ENCODE peak calls at places on chromosomes 7 and 10, in seven cellular contexts. E, P, G, B, W, R and U are unnamed samples.

GRCh38 chr7:155166108-155166507 is 96.0 kb downstream of the HTR5A start:
- DNase-seq in G (no peak), B (no peak), P (no peak), W (no peak), E (no peak), R (no peak), U (no peak)

GRCh38 chr7:101743241-101743994 is 74.0 kb upstream of the CUX1 start:
- DNase-seq in E (peak), W (peak), G (peak), P (peak), B (peak), R (peak), U (peak)

GRCh38 chr7:128005117-128005516 is 26.1 kb downstream of the LRRC4 start:
- DNase-seq in E (no peak), B (no peak), G (no peak), R (no peak), P (no peak), W (no peak), U (no peak)

GRCh38 chr7:98078197-98078870 is 28.3 kb upstream of the LMTK2 start:
- DNase-seq in E (no peak), P (no peak), R (no peak), W (no peak), G (no peak), B (no peak), U (no peak)

GRCh38 chr7:468681-469590 is 50.7 kb downstream of the PDGFA start:
- DNase-seq in B (no peak), R (no peak), G (no peak), W (peak), P (peak), E (no peak), U (no peak)

GRCh38 chr7:1640376-1641172 is 29.5 kb upstream of the ELFN1 start:
- DNase-seq in P (no peak), G (no peak), E (peak), B (no peak), W (no peak), R (no peak), U (no peak)

GRCh38 chr7:99679400-99680191 is at the start of gene CYP3A5:
- DNase-seq in P (no peak), B (no peak), G (no peak), E (no peak), W (peak), R (no peak), U (no peak)

GRCh38 chr10:62492012-62492869 is 118.1 kb downstream of the ZNF365 start:
- DNase-seq in W (peak), G (peak), R (no peak), B (no peak), P (peak), E (no peak), U (peak)

GRCh38 chr7:153152786-153153185 is 393.2 kb downstream of the ACTR3B start:
- DNase-seq in G (no peak), B (no peak), W (no peak), R (peak), P (no peak), E (no peak), U (no peak)

GRCh38 chr10:61642692-61643091 is 20.0 kb upstream of the CABCOCO1 start:
- DNase-seq in E (no peak), G (no peak), P (peak), B (no peak), R (no peak), W (no peak), U (no peak)

GRCh38 chr10:71765176-71765906 is 8.0 kb downstream of the VSIR start:
- DNase-seq in R (peak), W (no peak), P (peak), E (no peak), G (no peak), B (no peak), U (no peak)

GRCh38 chr7:1197997-1198632 is 34.6 kb upstream of the UNCX start:
- DNase-seq in W (peak), R (peak), B (no peak), P (peak), G (no peak), E (no peak), U (no peak)

GRCh38 chr7:142539901-142540300 is 209.4 kb upstream of the PRSS1 start:
- DNase-seq in P (peak), E (no peak), R (no peak), G (no peak), W (no peak), B (no peak), U (no peak)

GRCh38 chr10:117373848-117374505 is 1.3 kb downstream of the PDZD8 start:
- DNase-seq in R (no peak), W (peak), E (no peak), G (peak), P (peak), B (peak), U (peak)

GRCh38 chr10:45627412-45628048 is 45.0 kb downstream of the ZFAND4 start:
- DNase-seq in G (no peak), E (no peak), W (no peak), B (no peak), P (no peak), R (no peak), U (no peak)

GRCh38 chr7:17521437-17521836 is 223.0 kb downstream of the AHR start:
- DNase-seq in B (no peak), P (peak), G (no peak), R (no peak), W (peak), E (no peak), U (no peak)

GRCh38 chr10:42836771-42837468 is 54.3 kb downstream of the BMS1 start:
- DNase-seq in R (no peak), W (peak), P (peak), E (no peak), G (no peak), B (peak), U (no peak)

GRCh38 chr10:76675951-76676587 is 961.5 kb downstream of the KCNMA1 start:
- DNase-seq in R (no peak), W (no peak), E (no peak), P (no peak), B (no peak), G (no peak), U (no peak)

GRCh38 chr10:125555267-125555666 is 127.7 kb downstream of the TEX36 start:
- DNase-seq in G (no peak), W (no peak), R (no peak), B (no peak), P (no peak), E (no peak), U (no peak)
- H4K8ac ChIP-seq in G (no peak), W (no peak), R (no peak), B (no peak), P (no peak), E (no peak), U (no peak)

GRCh38 chr10:99808285-99808684 is 25.8 kb downstream of the ABCC2 start:
- DNase-seq in B (no peak), G (no peak), R (no peak), P (no peak), E (no peak), W (no peak), U (no peak)

GRCh38 chr10:99805190-99805589 is 22.8 kb downstream of the ABCC2 start:
- DNase-seq in W (no peak), G (no peak), E (no peak), R (no peak), B (no peak), P (no peak), U (no peak)

GRCh38 chr10:99809931-99810615 is 27.6 kb downstream of the ABCC2 start:
- DNase-seq in G (no peak), R (no peak), E (no peak), W (peak), B (no peak), P (peak), U (no peak)

GRCh38 chr10:99809481-99809880 is 27.0 kb downstream of the ABCC2 start:
- DNase-seq in B (no peak), G (no peak), E (no peak), P (no peak), W (no peak), R (no peak), U (no peak)

GRCh38 chr10:99807786-99808185 is 25.3 kb downstream of the ABCC2 start:
- DNase-seq in P (no peak), W (no peak), B (no peak), R (no peak), E (no peak), G (no peak), U (no peak)
- H2BK120ac ChIP-seq in P (no peak), W (no peak), B (no peak), R (no peak), E (no peak), G (no peak), U (no peak)

GRCh38 chr10:15311885-15312280 is 59.2 kb downstream of the FAM171A1 start:
- DNase-seq in G (no peak), E (no peak), R (no peak), P (no peak), B (no peak), W (no peak), U (no peak)

GRCh38 chr10:15313034-15313433 is 58.1 kb downstream of the FAM171A1 start:
- DNase-seq in P (no peak), R (no peak), B (no peak), E (no peak), G (no peak), W (peak), U (no peak)

GRCh38 chr10:15311249-15311884 is 59.7 kb downstream of the FAM171A1 start:
- DNase-seq in W (no peak), E (no peak), P (no peak), G (no peak), B (no peak), R (no peak), U (no peak)

GRCh38 chr10:15309221-15309620 is 61.9 kb downstream of the FAM171A1 start:
- DNase-seq in P (no peak), G (no peak), W (no peak), R (no peak), B (no peak), E (no peak), U (no peak)

DNA sequence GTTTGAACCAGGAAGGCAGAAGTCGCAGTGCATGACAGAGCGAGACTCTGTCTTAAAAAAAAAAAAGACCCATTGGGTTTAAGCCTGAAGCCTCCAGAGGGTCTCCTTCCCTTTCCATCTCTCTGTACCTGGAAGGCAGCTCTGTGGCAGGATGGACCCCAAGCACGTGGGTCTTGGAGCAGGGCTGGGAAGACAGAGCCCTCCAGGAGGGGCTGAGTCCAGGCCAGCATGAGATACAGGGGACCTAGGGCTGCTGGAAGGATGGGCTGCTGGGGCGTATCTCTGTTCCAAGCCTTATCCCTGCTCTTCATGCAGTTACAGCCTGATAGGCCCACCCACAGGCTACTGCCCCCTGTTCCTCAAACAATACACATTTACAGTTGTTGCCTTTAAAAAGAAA is 60.3 kb downstream of the FAM171A1 start:
- DNase-seq in W (no peak), B (no peak), P (no peak), R (no peak), G (no peak), E (no peak), U (no peak)
- H4K8ac ChIP-seq in W (no peak), B (no peak), P (no peak), R (no peak), G (no peak), E (no peak), U (no peak)

DNA sequence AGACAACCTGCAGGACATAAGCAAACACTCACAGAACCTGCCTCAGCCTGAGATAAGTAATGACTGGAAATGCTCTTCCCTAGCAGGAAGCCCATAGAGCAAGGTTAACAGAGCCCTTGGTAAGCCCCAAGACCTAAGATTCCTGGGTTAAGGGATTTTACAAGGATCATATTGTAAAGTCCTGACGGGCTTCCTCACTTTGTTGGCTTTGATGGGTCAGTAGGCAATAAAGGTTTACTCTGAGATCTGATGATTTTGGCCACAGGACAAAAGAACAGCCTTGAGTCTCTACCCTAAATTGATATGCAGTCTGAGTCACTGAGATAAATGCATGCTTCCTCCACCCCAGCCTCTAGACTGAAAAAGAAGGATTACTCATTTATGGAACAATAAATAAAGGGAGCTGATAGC is 270.8 kb downstream of the HTR7 start:
- DNase-seq in E (no peak), B (no peak), G (no peak), W (peak), P (peak), R (no peak), U (no peak)
- H2BK120ac ChIP-seq in E (no peak), B (no peak), G (no peak), W (peak), P (no peak), R (no peak), U (no peak)

DNA sequence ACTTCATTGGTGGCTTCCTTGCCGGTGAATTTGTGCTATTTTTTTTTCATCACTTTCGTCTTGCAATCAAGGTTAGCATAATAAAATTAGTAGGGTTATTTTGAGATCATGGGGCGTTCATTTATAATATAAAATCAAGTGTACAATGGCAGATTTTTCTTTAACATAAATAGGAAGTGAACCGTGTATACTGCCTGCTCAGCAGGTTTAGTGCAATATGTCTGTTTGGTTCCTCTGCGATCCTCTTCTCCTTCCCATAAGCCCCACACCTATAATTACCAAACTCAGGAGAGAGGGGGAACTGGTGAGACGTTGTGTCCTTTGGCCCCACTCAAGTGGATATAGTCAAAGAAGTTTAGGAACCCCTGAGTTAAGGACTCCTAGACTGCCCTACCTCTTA is 41.7 kb downstream of the PYROXD2 start:
- DNase-seq in E (no peak), W (no peak), R (no peak), P (no peak), B (no peak), G (no peak), U (no peak)
- H4K8ac ChIP-seq in E (no peak), W (no peak), R (no peak), P (no peak), B (no peak), G (no peak), U (no peak)

GRCh38 chr7:157673573-157673972 is 336.8 kb downstream of the DNAJB6 start:
- DNase-seq in B (peak), R (no peak), P (no peak), G (no peak), W (no peak), E (peak), U (no peak)

GRCh38 chr7:157675427-157675930 is 338.7 kb downstream of the DNAJB6 start:
- DNase-seq in R (no peak), E (no peak), W (no peak), B (peak), P (no peak), G (no peak), U (no peak)

GRCh38 chr7:157674715-157675426 is 338.1 kb downstream of the DNAJB6 start:
- DNase-seq in W (no peak), B (peak), E (peak), P (no peak), G (no peak), R (no peak), U (no peak)

GRCh38 chr7:157676001-157676400 is 339.2 kb downstream of the DNAJB6 start:
- DNase-seq in G (no peak), W (no peak), E (peak), B (peak), P (no peak), R (no peak), U (no peak)

GRCh38 chr7:157674027-157674714 is 337.4 kb downstream of the DNAJB6 start:
- DNase-seq in G (no peak), B (peak), W (no peak), P (no peak), E (peak), R (no peak), U (no peak)
- H2BK120ac ChIP-seq in G (no peak), B (no peak), W (no peak), P (no peak), E (no peak), R (no peak), U (no peak)

DNA sequence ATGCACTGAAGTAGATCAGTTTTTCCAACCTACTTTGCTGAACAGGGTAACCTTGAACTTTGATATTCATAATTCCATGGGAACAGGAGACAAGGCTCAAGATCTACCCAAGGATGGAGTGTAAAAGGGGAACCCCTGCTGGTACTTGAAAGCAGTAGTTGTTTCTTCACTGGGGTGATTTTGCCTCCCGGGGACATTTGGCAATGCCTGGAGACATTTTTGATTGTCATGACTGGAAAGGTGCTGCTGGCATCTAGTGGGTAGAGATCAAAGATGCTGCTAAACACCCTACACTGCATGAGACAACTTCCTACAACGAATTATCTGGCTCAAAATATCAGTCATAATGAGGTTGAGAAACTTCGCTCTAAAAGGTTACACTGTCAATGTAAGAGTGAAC is 214.8 kb upstream of the CTBP2 start:
- DNase-seq in P (peak), E (no peak), R (no peak), G (peak), B (no peak), W (no peak), U (no peak)
- H4K8ac ChIP-seq in P (no peak), E (no peak), R (no peak), G (no peak), B (no peak), W (no peak), U (no peak)

DNA sequence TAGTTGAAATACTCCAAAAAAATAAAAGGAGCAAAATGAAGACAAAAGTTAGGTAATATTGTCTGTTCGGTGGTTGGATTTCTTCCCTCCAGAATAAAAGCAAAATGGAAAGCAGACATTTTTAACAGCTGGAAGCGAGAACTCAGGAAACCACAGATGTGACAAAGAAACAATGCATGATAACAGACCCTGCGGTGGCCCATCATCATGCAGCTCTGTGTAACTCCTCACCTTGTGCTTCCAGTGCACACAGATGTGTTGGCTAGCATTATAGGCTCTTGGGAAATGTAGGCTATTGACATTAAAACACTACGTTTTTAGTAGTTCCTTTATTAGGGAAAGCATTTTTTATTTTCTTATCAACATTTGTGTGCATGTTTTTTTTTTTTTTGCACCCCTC is 53.8 kb upstream of the ARL4A start:
- DNase-seq in W (no peak), R (no peak), E (no peak), G (no peak), B (no peak), P (no peak), U (no peak)
- H2BK120ac ChIP-seq in W (no peak), R (no peak), E (no peak), G (no peak), B (no peak), P (no peak), U (no peak)